ENCODE peak calls at places on chromosome 4, in eight cellular contexts. W, Z, B, E, R, V, N and I are unnamed samples.

GRCh38 chr4:78057135-78057599 is at the start of gene FRAS1:
- DNase-seq in V (no peak), W (peak), R (peak), Z (no peak), E (no peak), B (no peak), N (peak), I (no peak)

GRCh38 chr4:11720292-11720691 is 291.6 kb upstream of the HS3ST1 start:
- DNase-seq in E (no peak), R (no peak), V (no peak), Z (no peak), B (no peak), N (peak), W (peak), I (no peak)

GRCh38 chr4:138035781-138036258 is 206.3 kb downstream of the SLC7A11 start:
- DNase-seq in N (peak), E (no peak), R (no peak), Z (no peak), V (no peak), W (peak), B (peak), I (peak)

GRCh38 chr4:58163172-58163571 is 1053.0 kb upstream of the IGFBP7 start:
- DNase-seq in V (no peak), E (no peak), R (no peak), N (peak), W (no peak), Z (no peak), B (no peak), I (no peak)

GRCh38 chr4:91114386-91114785 is 987.2 kb downstream of the CCSER1 start:
- DNase-seq in V (no peak), E (no peak), N (no peak), Z (no peak), W (no peak), B (no peak), R (no peak), I (no peak)

GRCh38 chr4:41125558-41126311 is 88.6 kb downstream of the APBB2 start:
- DNase-seq in R (no peak), Z (no peak), V (no peak), N (no peak), B (no peak), W (no peak), E (no peak), I (no peak)

GRCh38 chr4:5191831-5192230 is 140.6 kb downstream of the STK32B start:
- DNase-seq in N (no peak), Z (no peak), R (no peak), E (no peak), V (no peak), W (no peak), B (no peak), I (no peak)

GRCh38 chr4:7769936-7770674 is 169.6 kb downstream of the AFAP1 start:
- DNase-seq in B (no peak), E (no peak), Z (no peak), N (peak), R (peak), W (peak), V (no peak), I (no peak)

GRCh38 chr4:111494971-111495370 is 650.3 kb upstream of the FAM241A start:
- DNase-seq in E (no peak), V (no peak), B (no peak), W (no peak), R (no peak), N (no peak), Z (no peak), I (no peak)